ENCODE peak calls at places on chromosome 18, in seven cellular contexts. B is right atrium auricular region, E is RWPE1, I is kidney, F is endodermal cell, A is right cardiac atrium, P is uterus. Y is an unnamed sample.

GRCh38 chr18:3903341-3903740 is 453.4 kb downstream of the TGIF1 start:
- DNase-seq in B (no peak), E (peak), I (no peak), F (no peak), A (no peak), P (no peak), Y (no peak)

GRCh38 chr18:48418000-48418399 is 8.8 kb upstream of the ZBTB7C start:
- DNase-seq in B (no peak), E (no peak), I (no peak), F (no peak), A (no peak), P (no peak), Y (no peak)

GRCh38 chr18:77016133-77016839 is 116.3 kb downstream of the MBP start:
- DNase-seq in B (no peak), E (no peak), I (no peak), F (no peak), A (no peak), P (no peak), Y (no peak)

GRCh38 chr18:1075310-1075709 is 170.6 kb downstream of the ADCYAP1 start:
- DNase-seq in B (no peak), E (no peak), I (no peak), F (no peak), A (no peak), P (no peak), Y (no peak)

GRCh38 chr18:24785019-24785418 is 324.6 kb downstream of the HRH4 start:
- DNase-seq in B (no peak), E (no peak), I (no peak), F (no peak), A (no peak), P (no peak), Y (no peak)

GRCh38 chr18:23591011-23591410 is 4.7 kb upstream of the NPC1 start:
- DNase-seq in B (no peak), E (no peak), I (no peak), F (no peak), A (no peak), P (no peak), Y (no peak)

GRCh38 chr18:48228301-48228715 is 180.9 kb downstream of the ZBTB7C start:
- DNase-seq in B (peak), E (peak), I (peak), F (no peak), A (peak), P (peak), Y (peak)

GRCh38 chr18:10085876-10086275 is 172.1 kb downstream of the VAPA start:
- DNase-seq in B (no peak), E (no peak), I (no peak), F (no peak), A (no peak), P (no peak), Y (no peak)

GRCh38 chr18:3727260-3727659 is 277.3 kb downstream of the TGIF1 start:
- DNase-seq in B (no peak), E (no peak), I (no peak), F (no peak), A (no peak), P (no peak), Y (no peak)

GRCh38 chr18:24108621-24109020 is 30.2 kb upstream of the CABYR start:
- DNase-seq in B (no peak), E (no peak), I (no peak), F (no peak), A (no peak), P (no peak), Y (no peak)

GRCh38 chr18:13809521-13810252 is 14.3 kb upstream of the MC5R start:
- DNase-seq in B (no peak), E (no peak), I (no peak), F (peak), A (no peak), P (no peak), Y (no peak)
- H3K27ac ChIP-seq in B (no peak), E (no peak), I (no peak), F (no peak), A (no peak), P (no peak), Y (no peak)

GRCh38 chr18:34494359-34494696 is 215.8 kb upstream of the DTNA start:
- DNase-seq in B (no peak), E (no peak), I (peak), F (peak), A (peak), P (no peak), Y (peak)

GRCh38 chr18:34492652-34493051 is 217.4 kb upstream of the DTNA start:
- DNase-seq in B (no peak), E (no peak), I (no peak), F (no peak), A (no peak), P (no peak), Y (no peak)

GRCh38 chr18:34493566-34494358 is 216.3 kb upstream of the DTNA start:
- DNase-seq in B (no peak), E (no peak), I (peak), F (peak), A (peak), P (no peak), Y (peak)

GRCh38 chr18:34491719-34492118 is 218.4 kb upstream of the DTNA start:
- DNase-seq in B (no peak), E (no peak), I (no peak), F (no peak), A (no peak), P (no peak), Y (no peak)

DNA sequence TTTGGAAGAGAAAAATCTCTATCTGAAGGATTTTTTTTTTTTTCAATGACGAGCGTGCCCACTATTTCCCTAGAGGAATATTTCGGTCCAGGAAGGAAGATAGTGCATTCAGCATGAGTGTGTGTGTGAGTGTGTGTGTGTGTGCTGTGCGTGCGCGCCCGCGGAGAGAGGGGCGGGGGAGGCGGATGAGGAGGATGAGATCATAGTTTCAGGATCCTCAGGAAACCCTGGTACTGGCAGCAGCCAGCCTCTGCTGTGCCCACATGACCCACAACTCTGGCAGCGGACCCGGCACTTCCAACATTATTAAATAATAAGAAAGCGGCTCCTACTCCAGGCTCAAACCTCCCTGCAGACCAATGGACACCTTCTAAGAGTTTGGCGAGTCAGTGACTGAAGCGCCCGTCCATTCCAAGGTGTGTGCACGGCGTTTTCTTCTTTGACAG is 217.0 kb upstream of the DTNA start:
- DNase-seq in B (peak), E (no peak), I (peak), F (peak), A (peak), P (peak), Y (peak)
- H3K27ac ChIP-seq in B (peak), E (no peak), I (peak), F (no peak), A (peak), P (peak), Y (peak)

GRCh38 chr18:31101148-31102019 is 837 bp downstream of the DSC2 start:
- DNase-seq in B (peak), E (no peak), I (peak), F (peak), A (peak), P (peak), Y (peak)

GRCh38 chr18:31100598-31101147 is 1.5 kb downstream of the DSC2 start:
- DNase-seq in B (no peak), E (no peak), I (no peak), F (peak), A (peak), P (no peak), Y (peak)

GRCh38 chr18:31102941-31103340 is 720 bp upstream of the DSC2 start:
- DNase-seq in B (no peak), E (peak), I (no peak), F (no peak), A (no peak), P (no peak), Y (no peak)

GRCh38 chr18:31103423-31103822 is 1.2 kb upstream of the DSC2 start:
- DNase-seq in B (no peak), E (no peak), I (no peak), F (no peak), A (no peak), P (no peak), Y (no peak)

DNA sequence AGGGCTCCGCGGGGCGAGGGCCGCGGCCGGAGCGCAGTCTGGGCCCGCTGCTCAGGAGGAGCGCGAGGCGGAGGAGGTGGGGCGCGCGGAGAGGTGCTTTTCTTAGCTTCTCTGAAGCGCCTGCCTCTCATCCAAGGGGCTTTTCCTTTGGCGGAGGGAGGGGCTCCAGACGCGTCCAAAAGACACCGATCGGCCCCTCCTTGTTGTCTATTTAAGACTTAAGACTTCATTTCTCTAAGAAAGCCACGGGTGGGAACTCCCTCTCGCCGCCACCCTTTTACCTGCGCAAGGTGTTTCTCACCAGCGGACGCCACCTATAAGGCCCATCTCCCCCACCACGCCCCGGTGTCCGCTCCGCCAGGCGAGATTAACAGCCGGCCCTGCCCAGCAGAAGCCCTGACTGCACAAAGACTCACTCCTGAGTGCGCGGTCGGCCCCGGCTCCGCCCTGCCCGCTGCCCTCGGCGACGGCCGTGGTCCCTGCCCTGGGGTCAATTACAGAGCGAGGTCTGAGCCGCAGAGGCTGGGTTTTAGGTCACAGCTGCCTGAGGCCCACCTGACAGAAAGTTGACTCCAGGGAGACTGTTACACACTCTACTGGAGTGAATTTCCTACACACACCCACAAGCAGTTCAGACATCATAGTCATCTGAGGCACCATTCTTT is at the start of gene DSC2:
- DNase-seq in B (peak), E (peak), I (peak), F (peak), A (peak), P (no peak), Y (peak)
- H3K27ac ChIP-seq in B (peak), E (peak), I (peak), F (peak), A (peak), P (no peak), Y (peak)

GRCh38 chr18:26654173-26655009 is 106.0 kb upstream of the KCTD1 start:
- DNase-seq in B (no peak), E (no peak), I (no peak), F (no peak), A (no peak), P (no peak), Y (no peak)

GRCh38 chr18:26656401-26656943 is 108.1 kb upstream of the KCTD1 start:
- DNase-seq in B (no peak), E (no peak), I (peak), F (no peak), A (no peak), P (peak), Y (no peak)

GRCh38 chr18:26656944-26657536 is 108.7 kb upstream of the KCTD1 start:
- DNase-seq in B (peak), E (peak), I (peak), F (peak), A (peak), P (peak), Y (peak)

GRCh38 chr18:26655010-26655613 is 106.8 kb upstream of the KCTD1 start:
- DNase-seq in B (no peak), E (no peak), I (no peak), F (no peak), A (no peak), P (no peak), Y (no peak)

GRCh38 chr18:26655614-26656400 is 107.5 kb upstream of the KCTD1 start:
- DNase-seq in B (no peak), E (peak), I (peak), F (peak), A (peak), P (peak), Y (peak)
- H3K27ac ChIP-seq in B (peak), E (peak), I (peak), F (peak), A (peak), P (peak), Y (peak)

DNA sequence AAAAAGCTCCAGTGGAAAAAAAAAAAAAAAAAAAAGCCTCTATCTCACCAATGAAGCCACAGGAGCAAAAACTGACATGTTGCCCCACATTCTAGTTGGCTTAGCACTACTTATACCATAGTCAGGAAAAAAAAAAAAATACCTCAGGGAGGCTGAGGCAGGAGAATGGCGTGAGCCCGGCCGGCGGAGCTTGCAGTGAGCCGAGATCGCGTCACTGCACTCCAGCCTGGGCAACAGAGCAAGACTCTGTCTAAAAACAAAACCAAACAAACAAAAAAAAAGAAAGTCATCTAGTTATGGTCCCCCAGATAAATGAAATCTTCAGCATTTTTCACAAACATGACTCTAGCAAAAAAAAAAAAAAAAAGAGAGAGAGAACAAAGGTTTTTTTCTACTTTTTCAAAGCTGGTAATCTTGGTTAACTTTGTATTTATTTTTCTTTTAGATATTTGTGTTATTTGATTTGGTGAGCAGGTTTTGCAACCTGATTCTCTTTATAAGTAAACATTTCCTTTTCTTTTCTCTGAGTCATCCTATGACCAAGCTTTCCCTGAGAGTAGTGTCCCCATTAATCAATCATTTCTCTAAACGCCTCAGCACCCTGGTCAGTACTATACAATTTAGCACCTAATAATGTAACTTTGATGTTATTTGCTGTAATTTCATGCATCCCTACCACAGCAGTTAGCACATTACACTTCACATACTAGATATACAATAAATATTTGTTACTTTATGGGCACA is 273.7 kb upstream of the PIK3C3 start:
- DNase-seq in B (no peak), E (peak), I (no peak), F (no peak), A (no peak), P (no peak), Y (no peak)
- H3K27ac ChIP-seq in B (no peak), E (no peak), I (no peak), F (no peak), A (no peak), P (no peak), Y (no peak)

GRCh38 chr18:49725809-49726514 is 87.4 kb downstream of the ACAA2 start:
- DNase-seq in B (peak), E (no peak), I (no peak), F (peak), A (peak), P (peak), Y (peak)
- H3K27ac ChIP-seq in B (peak), E (no peak), I (no peak), F (peak), A (no peak), P (no peak), Y (no peak)

GRCh38 chr18:36811430-36811829 is 17.4 kb downstream of the TPGS2 start:
- DNase-seq in B (no peak), E (no peak), I (no peak), F (no peak), A (no peak), P (no peak), Y (no peak)

GRCh38 chr18:36813753-36814130 is 15.1 kb downstream of the TPGS2 start:
- DNase-seq in B (no peak), E (no peak), I (no peak), F (no peak), A (no peak), P (no peak), Y (no peak)

GRCh38 chr18:36813111-36813752 is 15.6 kb downstream of the TPGS2 start:
- DNase-seq in B (no peak), E (no peak), I (no peak), F (no peak), A (no peak), P (no peak), Y (no peak)

GRCh38 chr18:36811955-36812354 is 16.8 kb downstream of the TPGS2 start:
- DNase-seq in B (no peak), E (no peak), I (no peak), F (no peak), A (no peak), P (no peak), Y (no peak)

GRCh38 chr18:36812686-36813085 is 16.1 kb downstream of the TPGS2 start:
- DNase-seq in B (no peak), E (no peak), I (no peak), F (no peak), A (no peak), P (no peak), Y (no peak)
- H3K27ac ChIP-seq in B (no peak), E (no peak), I (no peak), F (no peak), A (peak), P (no peak), Y (no peak)

GRCh38 chr18:22165603-22166069 is 3.8 kb upstream of the GATA6 start:
- DNase-seq in B (no peak), E (no peak), I (no peak), F (peak), A (no peak), P (no peak), Y (no peak)
- H3K27ac ChIP-seq in B (peak), E (no peak), I (no peak), F (no peak), A (peak), P (peak), Y (peak)

DNA sequence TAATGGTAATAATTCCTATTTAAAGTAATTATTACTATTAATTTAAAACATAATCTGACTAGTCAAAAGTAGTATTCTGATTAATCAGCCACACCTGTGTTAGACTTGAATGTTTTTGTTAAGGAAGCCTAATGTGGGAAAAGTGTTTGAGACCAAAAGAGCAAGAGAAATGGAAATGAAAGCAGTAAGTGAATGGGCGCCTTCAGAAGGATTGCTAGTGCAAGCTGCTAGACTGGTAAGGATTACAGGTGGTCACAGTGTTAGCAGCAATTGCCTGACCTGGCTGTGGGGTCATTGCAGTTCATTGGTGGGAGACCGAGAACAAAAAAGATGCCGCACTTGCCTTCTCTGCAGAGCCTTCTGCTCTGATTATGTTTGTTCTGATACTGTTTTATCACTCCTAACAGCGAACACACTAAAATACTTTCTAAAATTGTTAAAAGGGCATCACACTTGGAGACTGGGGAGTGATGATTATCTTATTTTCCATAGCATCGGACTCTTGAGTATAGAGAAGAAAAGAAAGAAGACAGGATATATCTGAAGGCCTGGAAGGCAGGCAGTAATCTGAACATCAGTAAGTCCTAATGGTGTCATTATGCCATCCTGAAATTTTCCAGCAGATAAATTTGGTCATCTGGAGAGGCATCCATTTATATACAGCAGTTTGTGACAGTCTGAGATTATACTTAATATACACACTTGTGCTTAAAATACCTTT is 5.8 kb downstream of the SOCS6 start:
- DNase-seq in B (no peak), E (no peak), I (no peak), F (no peak), A (no peak), P (no peak), Y (no peak)
- H3K27ac ChIP-seq in B (no peak), E (no peak), I (no peak), F (no peak), A (peak), P (no peak), Y (no peak)

Y was measured in heart right ventricle.